ENCODE peak calls at places on chromosome 7, in four cellular contexts. N is AG04450, E is IMR-90, M is mammary epithelial cell. F is an unnamed sample.

GRCh38 chr7:50679218-50680007 is 103.3 kb downstream of the GRB10 start:
- DNase-seq in M (peak), E (peak), N (no peak), F (no peak)

GRCh38 chr7:75957021-75957736 is 37.2 kb downstream of the TMEM120A start:
- DNase-seq in E (no peak), M (no peak), N (no peak), F (no peak)

GRCh38 chr7:141053626-141054025 is 20.2 kb upstream of the TMEM178B start:
- DNase-seq in N (no peak), M (no peak), E (no peak), F (no peak)

GRCh38 chr7:107463139-107464078 is 6.4 kb upstream of the GPR22 start:
- DNase-seq in M (peak), E (peak), N (peak), F (peak)

GRCh38 chr7:98968621-98969020 is 90.3 kb downstream of the TRRAP start:
- DNase-seq in E (no peak), N (no peak), M (no peak), F (no peak)

GRCh38 chr7:158613481-158613880 is 25.9 kb upstream of the PTPRN2 start:
- DNase-seq in E (no peak), M (no peak), N (no peak), F (no peak)

GRCh38 chr7:140069298-140069949 is 6.7 kb upstream of the PARP12 start:
- DNase-seq in N (no peak), E (no peak), M (no peak), F (no peak)

GRCh38 chr7:70052691-70053090 is 454.4 kb downstream of the AUTS2 start:
- DNase-seq in E (no peak), M (no peak), N (no peak), F (no peak)

GRCh38 chr7:105156731-105157130 is 142.7 kb downstream of the KMT2E start:
- DNase-seq in E (no peak), N (no peak), M (peak), F (no peak)

GRCh38 chr7:44634839-44635591 is 28.6 kb downstream of the OGDH start:
- DNase-seq in M (no peak), E (no peak), N (no peak), F (no peak)

GRCh38 chr7:17460001-17460400 is 161.5 kb downstream of the AHR start:
- DNase-seq in N (no peak), M (no peak), E (no peak), F (no peak)

GRCh38 chr7:35185908-35186731 is 67.8 kb downstream of the TBX20 start:
- DNase-seq in E (peak), N (no peak), M (peak), F (no peak)

GRCh38 chr7:45593877-45594276 is 19.7 kb downstream of the ADCY1 start:
- DNase-seq in E (no peak), N (no peak), M (no peak), F (no peak)

GRCh38 chr7:510782-511281 is 8.8 kb downstream of the PDGFA start:
- DNase-seq in M (no peak), E (no peak), N (no peak), F (no peak)

GRCh38 chr7:45919947-45920542 is 1.0 kb downstream of the IGFBP3 start:
- DNase-seq in E (no peak), N (no peak), M (no peak), F (no peak)

GRCh38 chr7:108368466-108368865 is 87.8 kb downstream of the NRCAM start:
- DNase-seq in N (no peak), M (no peak), E (no peak), F (no peak)

GRCh38 chr7:131745645-131746248 is 189.3 kb upstream of the PODXL start:
- DNase-seq in N (no peak), M (peak), E (peak), F (no peak)

GRCh38 chr7:30893357-30893756 is 18.3 kb upstream of the AQP1 start:
- DNase-seq in E (peak), N (no peak), M (no peak), F (no peak)

GRCh38 chr7:103573479-103574058 is 127.6 kb upstream of the SLC26A5 start:
- DNase-seq in E (peak), N (no peak), M (peak), F (no peak)

GRCh38 chr7:20793258-20793657 is 6.6 kb upstream of the SP8 start:
- DNase-seq in M (no peak), N (no peak), E (no peak), F (no peak)

GRCh38 chr7:6023974-6024435 is 7.2 kb upstream of the ANKRD61 start:
- DNase-seq in M (no peak), N (no peak), E (no peak), F (no peak)

GRCh38 chr7:43570688-43571365 is 12.1 kb upstream of the STK17A start:
- DNase-seq in M (peak), E (no peak), N (no peak), F (no peak)

GRCh38 chr7:131011437-131011752 is 277.4 kb upstream of the KLF14 start:
- DNase-seq in E (no peak), M (no peak), N (no peak), F (no peak)

GRCh38 chr7:75892634-75893272 is 13.9 kb downstream of the RHBDD2 start:
- DNase-seq in N (no peak), E (peak), M (peak), F (peak)

GRCh38 chr7:57178768-57179139 is 46.5 kb upstream of the ZNF479 start:
- DNase-seq in N (no peak), M (no peak), E (no peak), F (no peak)

GRCh38 chr7:100763556-100764140 is 30.3 kb downstream of the ZAN start:
- DNase-seq in E (no peak), M (peak), N (no peak), F (peak)

GRCh38 chr7:158559356-158559755 is 28.3 kb downstream of the PTPRN2 start:
- DNase-seq in E (no peak), N (no peak), M (no peak), F (no peak)

GRCh38 chr7:27793780-27794179 is 53.8 kb downstream of the TAX1BP1 start:
- DNase-seq in M (peak), E (peak), N (no peak), F (no peak)

GRCh38 chr7:74514131-74514591 is 60.5 kb downstream of the GTF2IRD1 start:
- DNase-seq in N (no peak), E (no peak), M (no peak), F (no peak)

GRCh38 chr7:158546626-158547025 is 41.0 kb downstream of the PTPRN2 start:
- DNase-seq in N (no peak), E (no peak), M (no peak), F (no peak)

GRCh38 chr7:101739757-101740398 is 77.5 kb upstream of the CUX1 start:
- DNase-seq in E (no peak), M (peak), N (no peak), F (no peak)

GRCh38 chr7:100119701-100120517 is 475 bp downstream of the CNPY4 start:
- DNase-seq in M (no peak), N (no peak), E (peak), F (no peak)

GRCh38 chr7:159136846-159137245 is 7.8 kb downstream of the VIPR2 start:
- DNase-seq in E (no peak), N (no peak), M (no peak), F (no peak)

GRCh38 chr7:36749282-36749960 is 25.1 kb upstream of the AOAH start:
- DNase-seq in N (no peak), M (peak), E (peak), F (no peak)

DNA sequence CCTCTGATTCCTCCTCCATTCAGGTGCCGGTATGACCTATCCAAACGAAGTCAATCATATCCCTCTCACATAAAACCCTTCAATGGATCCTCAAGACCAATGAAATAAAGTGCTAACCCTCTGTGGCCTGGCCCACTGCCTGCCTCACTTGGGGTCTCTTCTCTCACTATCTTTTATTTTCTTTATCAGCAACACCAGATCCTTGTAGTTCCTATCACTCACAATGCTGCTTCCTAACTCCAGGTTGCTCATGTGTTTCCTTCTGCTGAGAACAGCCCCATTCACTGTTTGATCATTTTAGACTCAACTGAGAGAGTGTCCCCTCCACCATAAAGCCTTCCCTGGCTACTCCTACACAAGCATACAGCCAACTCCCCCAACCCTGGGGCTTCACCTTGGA is 180.6 kb downstream of the DOCK4 start:
- DNase-seq in N (no peak), E (no peak), M (no peak), F (no peak)
- H3K27ac ChIP-seq in N (no peak), E (no peak), M (no peak), F (no peak)

DNA sequence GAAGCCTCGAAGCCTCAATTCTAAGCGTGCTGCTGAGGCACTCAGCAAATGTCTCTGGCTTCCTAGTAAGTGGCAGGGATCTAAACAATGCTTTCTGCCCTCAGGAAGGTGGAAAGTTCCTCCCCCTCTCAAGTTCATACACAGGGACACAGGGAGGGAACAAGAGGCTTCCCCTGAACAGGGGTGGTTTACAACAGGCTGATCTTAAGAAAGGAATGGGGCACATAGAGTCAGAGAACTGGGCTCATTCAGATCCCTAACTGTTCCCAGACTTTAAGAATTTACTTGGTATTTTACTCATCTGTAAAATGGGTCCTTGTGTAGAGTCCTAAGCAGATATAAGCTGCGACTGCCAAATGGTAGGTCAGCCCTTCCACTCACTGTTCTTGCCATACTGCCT is 2.5 kb downstream of the TNS3 start:
- DNase-seq in M (no peak), N (no peak), E (no peak), F (no peak)
- H3K27ac ChIP-seq in M (no peak), N (peak), E (peak), F (no peak)

GRCh38 chr7:137987563-137987962 is 14.3 kb downstream of the CREB3L2 start:
- DNase-seq in E (no peak), N (no peak), M (no peak), F (no peak)

GRCh38 chr7:137987011-137987334 is 14.9 kb downstream of the CREB3L2 start:
- DNase-seq in E (no peak), M (no peak), N (no peak), F (no peak)

GRCh38 chr7:137986252-137987010 is 15.5 kb downstream of the CREB3L2 start:
- DNase-seq in M (peak), E (peak), N (no peak), F (no peak)

GRCh38 chr7:137989127-137989526 is 12.8 kb downstream of the CREB3L2 start:
- DNase-seq in M (no peak), E (no peak), N (no peak), F (no peak)

GRCh38 chr7:137987968-137988367 is 13.9 kb downstream of the CREB3L2 start:
- DNase-seq in E (no peak), N (no peak), M (no peak), F (no peak)
- H3K27ac ChIP-seq in E (peak), N (no peak), M (no peak), F (no peak)

GRCh38 chr7:22219036-22219435 is 137.9 kb downstream of the RAPGEF5 start:
- DNase-seq in N (no peak), E (no peak), M (no peak), F (no peak)
- H3K27ac ChIP-seq in N (no peak), E (no peak), M (no peak), F (no peak)

GRCh38 chr7:95589031-95589430 is 7.3 kb downstream of the PDK4 start:
- DNase-seq in M (peak), E (no peak), N (no peak), F (no peak)
- H3K27ac ChIP-seq in M (no peak), E (no peak), N (no peak), F (no peak)

GRCh38 chr7:142798451-142799438 is 28.0 kb downstream of the PRSS2 start:
- DNase-seq in M (no peak), E (no peak), N (no peak), F (no peak)
- H3K27ac ChIP-seq in M (no peak), E (no peak), N (no peak), F (no peak)

DNA sequence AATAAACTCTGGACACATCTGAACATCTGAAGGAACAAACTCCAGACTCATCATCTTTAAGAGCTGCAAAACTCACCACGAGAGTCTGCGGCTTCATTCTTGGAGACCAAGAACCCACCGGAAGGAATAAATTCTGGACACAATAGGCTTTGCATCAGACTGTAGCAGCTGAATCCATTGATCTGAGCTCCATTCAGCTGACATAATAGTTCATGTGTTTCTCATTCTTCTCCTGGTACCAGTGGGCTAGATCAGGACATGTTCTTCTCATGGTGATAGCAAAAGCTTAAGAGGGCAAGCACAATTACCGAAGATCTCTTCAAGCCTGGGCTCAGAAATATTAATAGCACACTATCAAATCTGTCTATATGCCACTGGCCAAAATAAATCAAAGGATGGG is 20.5 kb upstream of the GNAI1 start:
- DNase-seq in M (no peak), N (no peak), E (no peak), F (no peak)
- H3K27ac ChIP-seq in M (no peak), N (no peak), E (no peak), F (no peak)

F was measured in epithelial cell of prostate.